ENCODE peak calls at places on chromosomes 4 and X, in four cellular contexts. One of them, this sample, is unnamed.

GRCh38 chrX:140099221-140099620 is 133.9 kb upstream of the CXorf66 start:
- DNase-seq in H1: no peak
- DNase-seq in H9: no peak
- DNase-seq in IMR-90: no peak
- DNase-seq in this sample: peak; percentile 32

GRCh38 chr4:76851375-76851774 is 46.6 kb downstream of the SOWAHB start:
- DNase-seq in H1: no peak
- DNase-seq in H9: no peak
- DNase-seq in IMR-90: no peak
- DNase-seq in this sample: no peak

GRCh38 chrX:9285342-9285771 is 179.5 kb upstream of the TBL1X start:
- DNase-seq in H9: no peak
- DNase-seq in H1: no peak
- DNase-seq in IMR-90: no peak
- DNase-seq in this sample: no peak

GRCh38 chrX:110561036-110561435 is 202.4 kb downstream of the RTL9 start:
- DNase-seq in IMR-90: no peak
- DNase-seq in H9: no peak
- DNase-seq in H1: no peak
- DNase-seq in this sample: no peak

GRCh38 chrX:357693-358471 is 28.8 kb downstream of the PPP2R3B start:
- DNase-seq in H1: no peak
- DNase-seq in IMR-90: peak; percentile 60
- DNase-seq in H9: no peak
- DNase-seq in this sample: peak; percentile 45

GRCh38 chr4:121697626-121698025 is 846 bp upstream of the ANXA5 start:
- DNase-seq in IMR-90: no peak
- DNase-seq in H9: no peak
- DNase-seq in H1: no peak
- DNase-seq in this sample: no peak

GRCh38 chrX:31353095-31353494 is 281.3 kb upstream of the FTHL17 start:
- DNase-seq in H1: no peak
- DNase-seq in H9: no peak
- DNase-seq in IMR-90: peak; percentile 62
- DNase-seq in this sample: peak; percentile 85

GRCh38 chrX:13863326-13863725 is 46.4 kb upstream of the GPM6B start:
- DNase-seq in H9: no peak
- DNase-seq in IMR-90: no peak
- DNase-seq in H1: no peak
- DNase-seq in this sample: no peak

GRCh38 chr4:169234137-169234855 is 36.5 kb downstream of the SH3RF1 start:
- DNase-seq in H1: no peak
- DNase-seq in H9: no peak
- DNase-seq in IMR-90: no peak
- DNase-seq in this sample: no peak

GRCh38 chr4:168877779-168878491 is 132.1 kb downstream of the CBR4 start:
- DNase-seq in H1: no peak
- DNase-seq in H9: peak; percentile 59
- DNase-seq in IMR-90: no peak
- DNase-seq in this sample: peak; percentile 60

GRCh38 chrX:103356023-103356798 is at the start of gene TCEAL9:
- DNase-seq in IMR-90: peak; percentile 83
- DNase-seq in H9: peak; percentile 78
- DNase-seq in H1: no peak
- DNase-seq in this sample: peak; percentile 82

GRCh38 chr4:147096667-147097604 is 151.3 kb upstream of the TTC29 start:
- DNase-seq in IMR-90: peak; percentile 69
- DNase-seq in H1: no peak
- DNase-seq in H9: no peak
- DNase-seq in this sample: peak; percentile 55

GRCh38 chrX:152907084-152907651 is 9.3 kb downstream of the ZNF185 start:
- DNase-seq in H1: no peak
- DNase-seq in IMR-90: peak; percentile 94
- DNase-seq in H9: peak; percentile 85
- DNase-seq in this sample: peak; percentile 92

GRCh38 chr4:42628740-42629139 is 28.2 kb downstream of the ATP8A1 start:
- DNase-seq in H1: no peak
- DNase-seq in H9: no peak
- DNase-seq in IMR-90: no peak
- DNase-seq in this sample: no peak

GRCh38 chrX:82676386-82676785 is 831.7 kb upstream of the POU3F4 start:
- DNase-seq in H9: no peak
- DNase-seq in H1: no peak
- DNase-seq in IMR-90: no peak
- DNase-seq in this sample: no peak

GRCh38 chrX:121755541-121755940 is 708.1 kb downstream of the GLUD2 start:
- DNase-seq in H9: no peak
- DNase-seq in IMR-90: no peak
- DNase-seq in H1: no peak
- DNase-seq in this sample: no peak

GRCh38 chr4:2787230-2788100 is 5.4 kb upstream of the SH3BP2 start:
- DNase-seq in H1: no peak
- DNase-seq in H9: peak; percentile 52
- DNase-seq in IMR-90: no peak
- DNase-seq in this sample: no peak

GRCh38 chrX:46912098-46912672 is at the start of gene JADE3:
- DNase-seq in H1: peak; percentile 9
- DNase-seq in IMR-90: peak; percentile 56
- DNase-seq in H9: peak; percentile 75
- DNase-seq in this sample: peak; percentile 80

GRCh38 chrX:46791927-46792825 is 33.3 kb upstream of the SLC9A7 start:
- DNase-seq in H9: peak; percentile 52
- DNase-seq in IMR-90: peak; percentile 92
- DNase-seq in H1: no peak
- DNase-seq in this sample: peak; percentile 73

GRCh38 chr4:181569553-181569952 is 673.6 kb upstream of the TENM3 start:
- DNase-seq in H9: no peak
- DNase-seq in H1: no peak
- DNase-seq in IMR-90: peak; percentile 65
- DNase-seq in this sample: peak; percentile 66

DNA sequence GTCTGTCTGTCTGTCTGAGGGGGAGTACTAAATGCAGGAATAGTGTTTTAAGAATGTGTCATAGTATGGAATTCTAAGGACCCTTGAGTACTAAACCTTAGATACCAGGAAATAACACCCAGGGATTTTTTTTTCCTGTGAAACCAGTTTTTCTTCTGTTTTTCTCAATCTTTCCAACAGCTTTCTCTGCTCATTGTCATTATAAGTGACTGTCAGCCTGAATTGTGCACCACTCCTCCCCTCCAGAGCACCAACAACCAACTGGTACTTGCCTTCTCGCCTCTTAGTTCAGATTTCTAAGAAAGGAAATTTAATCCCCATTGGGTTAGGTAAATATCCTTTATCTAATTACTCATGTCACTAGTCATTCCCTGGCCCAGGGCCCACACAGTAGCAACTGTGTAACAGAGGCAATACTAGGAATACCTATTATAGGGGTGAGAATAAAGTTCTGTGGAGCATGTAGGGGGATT is 320.6 kb downstream of the ADGRL3 start:
- DNase-seq in IMR-90: peak; percentile 11
- DNase-seq in H9: no peak
- DNase-seq in H1: no peak
- DNase-seq in this sample: peak; percentile 49
- H4K5ac ChIP-seq in IMR-90: no peak overlapping the region
- H4K5ac ChIP-seq in H9: no peak overlapping the region
- H4K5ac ChIP-seq in H1: no peak overlapping the region
- H4K5ac ChIP-seq in this sample: no peak overlapping the region

GRCh38 chr4:71113294-71113693 is 119.8 kb downstream of the DCK start:
- DNase-seq in H9: no peak
- DNase-seq in IMR-90: no peak
- DNase-seq in H1: no peak
- DNase-seq in this sample: peak; percentile 25

GRCh38 chr4:71107732-71108131 is 114.3 kb downstream of the DCK start:
- DNase-seq in IMR-90: no peak
- DNase-seq in H1: no peak
- DNase-seq in H9: no peak
- DNase-seq in this sample: no peak

DNA sequence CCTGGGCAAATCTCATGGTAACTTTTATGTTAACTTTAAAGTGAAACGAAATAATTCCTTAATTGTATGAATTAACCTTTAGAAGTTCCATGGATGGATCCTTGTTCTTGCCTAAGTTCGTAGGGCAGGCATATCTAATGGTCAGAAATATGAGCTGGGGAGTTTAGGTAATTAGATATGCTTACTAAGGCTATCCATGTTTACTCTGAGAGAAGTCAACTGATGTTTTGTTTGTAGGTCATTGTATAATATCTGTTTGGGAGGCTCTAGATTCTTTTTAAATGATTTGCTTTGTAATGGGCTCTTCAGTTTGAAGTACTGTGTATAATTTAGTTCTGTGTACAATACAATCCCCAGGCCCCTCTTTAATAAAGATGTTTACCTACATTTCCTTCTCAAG is 117.0 kb downstream of the DCK start:
- DNase-seq in H1: no peak
- DNase-seq in IMR-90: no peak
- DNase-seq in H9: no peak
- DNase-seq in this sample: no peak
- H4K5ac ChIP-seq in H1: no peak overlapping the region
- H4K5ac ChIP-seq in IMR-90: no peak overlapping the region
- H4K5ac ChIP-seq in H9: no peak overlapping the region
- H4K5ac ChIP-seq in this sample: no peak overlapping the region

DNA sequence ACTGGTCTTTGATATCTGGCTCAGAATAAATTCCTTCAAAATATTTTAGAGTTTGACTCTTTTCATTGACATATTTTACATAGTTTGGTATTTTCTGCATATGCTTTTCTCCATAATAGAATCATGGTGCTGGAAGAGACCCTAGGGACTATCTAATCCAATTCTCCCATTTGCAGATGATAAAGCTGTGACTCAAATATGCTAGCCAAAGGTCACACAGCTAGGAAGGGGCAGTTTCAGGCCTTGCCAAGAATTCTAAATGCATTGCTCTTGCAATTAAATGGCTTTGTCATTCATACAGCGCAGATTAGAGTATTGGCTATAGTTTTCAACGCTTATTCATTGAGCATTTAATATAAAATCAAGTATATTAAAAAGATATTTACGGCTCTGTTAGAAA is 374.1 kb upstream of the RASGEF1B start:
- DNase-seq in H9: no peak
- DNase-seq in H1: no peak
- DNase-seq in IMR-90: no peak
- DNase-seq in this sample: peak; percentile 73
- H4K5ac ChIP-seq in H9: no peak overlapping the region
- H4K5ac ChIP-seq in H1: no peak overlapping the region
- H4K5ac ChIP-seq in IMR-90: no peak overlapping the region
- H4K5ac ChIP-seq in this sample: no peak overlapping the region

DNA sequence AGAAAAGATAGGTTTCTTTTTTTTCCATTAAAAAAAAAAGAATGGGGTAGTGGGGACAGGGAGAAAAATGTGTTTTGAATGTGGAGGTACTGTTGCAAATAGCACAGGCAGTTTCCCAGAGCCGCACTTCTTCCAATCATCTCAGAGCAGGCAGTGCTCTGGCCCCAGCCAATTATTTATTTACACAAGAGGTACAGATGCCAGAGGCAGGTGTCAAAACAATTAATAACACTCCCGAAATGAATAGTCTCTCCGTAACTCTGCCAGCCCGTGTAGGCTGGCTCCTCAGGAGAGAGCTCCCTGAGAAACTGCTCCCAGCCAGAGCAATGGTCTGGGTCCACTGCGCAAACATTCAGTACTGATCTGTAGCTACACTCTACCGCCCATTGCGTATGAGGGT is 130.8 kb upstream of the IL1RAPL2 start:
- DNase-seq in H1: no peak
- DNase-seq in H9: no peak
- DNase-seq in IMR-90: no peak
- DNase-seq in this sample: no peak
- H4K5ac ChIP-seq in H1: no peak overlapping the region
- H4K5ac ChIP-seq in H9: no peak overlapping the region
- H4K5ac ChIP-seq in IMR-90: no peak overlapping the region
- H4K5ac ChIP-seq in this sample: no peak overlapping the region

GRCh38 chr4:59086410-59086809 is 1976.2 kb upstream of the IGFBP7 start:
- DNase-seq in H9: no peak
- DNase-seq in H1: no peak
- DNase-seq in IMR-90: no peak
- DNase-seq in this sample: no peak
- H4K5ac ChIP-seq in H9: no peak overlapping the region
- H4K5ac ChIP-seq in H1: no peak overlapping the region
- H4K5ac ChIP-seq in IMR-90: no peak overlapping the region
- H4K5ac ChIP-seq in this sample: no peak overlapping the region